ENCODE peak calls at places on chromosomes 2 and 18, in five cellular contexts. W is K562, N is HepG2, G is A549, K is GM12878. C is an unnamed sample.

GRCh38 chr2:27496357-27497287 is at the start of gene GCKR:
- DNase-seq in W (peak), N (peak), G (no peak), K (no peak), C (no peak)

GRCh38 chr2:19835818-19836281 is 65.9 kb downstream of the TTC32 start:
- DNase-seq in W (no peak), N (no peak), G (no peak), K (no peak), C (no peak)

GRCh38 chr2:9949992-9950520 is 1.4 kb upstream of the GRHL1 start:
- DNase-seq in W (no peak), N (no peak), G (no peak), K (no peak), C (no peak)

GRCh38 chr2:9373047-9373446 is 50.3 kb downstream of the ITGB1BP1 start:
- DNase-seq in W (no peak), N (no peak), G (no peak), K (no peak), C (no peak)

GRCh38 chr18:77702686-77703085 is 453.0 kb downstream of the GALR1 start:
- DNase-seq in W (no peak), N (peak), G (peak), K (no peak), C (peak)

GRCh38 chr18:63882333-63883141 is 5.0 kb upstream of the SERPINB2 start:
- DNase-seq in W (no peak), N (no peak), G (no peak), K (no peak), C (no peak)

GRCh38 chr18:51123936-51124486 is 73.5 kb downstream of the MEX3C start:
- DNase-seq in W (no peak), N (no peak), G (no peak), K (no peak), C (no peak)

GRCh38 chr2:71687412-71687811 is 234.1 kb downstream of the DYSF start:
- DNase-seq in W (no peak), N (no peak), G (no peak), K (no peak), C (no peak)

GRCh38 chr2:83696838-83697237 is 762.2 kb downstream of the SUCLG1 start:
- DNase-seq in W (no peak), N (no peak), G (no peak), K (no peak), C (no peak)

GRCh38 chr2:101305492-101306123 is 2.9 kb downstream of the RNF149 start:
- DNase-seq in W (no peak), N (no peak), G (no peak), K (no peak), C (no peak)

GRCh38 chr2:159034728-159035127 is 66.3 kb downstream of the TANC1 start:
- DNase-seq in W (no peak), N (peak), G (no peak), K (peak), C (no peak)

GRCh38 chr2:54691439-54692135 is 31.9 kb upstream of the EML6 start:
- DNase-seq in W (no peak), N (peak), G (no peak), K (no peak), C (no peak)

GRCh38 chr2:178211943-178212342 is 17.6 kb downstream of the OSBPL6 start:
- DNase-seq in W (no peak), N (no peak), G (no peak), K (no peak), C (peak)

GRCh38 chr18:35549515-35549914 is 32.0 kb upstream of the GALNT1 start:
- DNase-seq in W (no peak), N (no peak), G (no peak), K (no peak), C (no peak)

GRCh38 chr2:117835990-117836760 is 21.7 kb downstream of the DDX18 start:
- DNase-seq in W (peak), N (peak), G (peak), K (no peak), C (peak)

GRCh38 chr2:200362202-200362917 is 55.9 kb downstream of the SPATS2L start:
- DNase-seq in W (no peak), N (no peak), G (no peak), K (no peak), C (no peak)

GRCh38 chr18:35688757-35689156 is 107.2 kb downstream of the GALNT1 start:
- DNase-seq in W (peak), N (no peak), G (no peak), K (peak), C (no peak)

GRCh38 chr2:225027061-225027762 is 15.1 kb downstream of the DOCK10 start:
- DNase-seq in W (no peak), N (no peak), G (no peak), K (no peak), C (no peak)

GRCh38 chr2:220279372-220279771 is 651.9 kb downstream of the SLC4A3 start:
- DNase-seq in W (no peak), N (no peak), G (peak), K (no peak), C (no peak)

GRCh38 chr2:43227830-43228280 is 1.4 kb upstream of the ZFP36L2 start:
- DNase-seq in W (no peak), N (peak), G (peak), K (no peak), C (no peak)

GRCh38 chr2:180516204-180516603 is 464.2 kb upstream of the UBE2E3 start:
- DNase-seq in W (no peak), N (no peak), G (no peak), K (no peak), C (no peak)

GRCh38 chr2:24365051-24365450 is 4.7 kb upstream of the ITSN2 start:
- DNase-seq in W (peak), N (no peak), G (no peak), K (no peak), C (no peak)

GRCh38 chr2:86791574-86791973 is 861 bp upstream of the CD8A start:
- DNase-seq in W (no peak), N (no peak), G (no peak), K (no peak), C (peak)

GRCh38 chr18:68940754-68941153 is 142.9 kb downstream of the CCDC102B start:
- DNase-seq in W (no peak), N (peak), G (no peak), K (no peak), C (no peak)

GRCh38 chr18:23400918-23401317 is 52.2 kb upstream of the RIOK3 start:
- DNase-seq in W (no peak), N (no peak), G (no peak), K (no peak), C (no peak)

GRCh38 chr2:2561346-2562095 is 230.4 kb upstream of the MYT1L start:
- DNase-seq in W (no peak), N (no peak), G (no peak), K (no peak), C (no peak)

GRCh38 chr2:138373993-138374408 is 127.6 kb upstream of the SPOPL start:
- DNase-seq in W (peak), N (peak), G (peak), K (peak), C (no peak)

GRCh38 chr18:78526923-78527775 is 452.5 kb upstream of the SALL3 start:
- DNase-seq in W (no peak), N (no peak), G (no peak), K (no peak), C (no peak)

GRCh38 chr2:74072542-74072941 is 75.2 kb downstream of the BOLA3 start:
- DNase-seq in W (no peak), N (no peak), G (no peak), K (no peak), C (no peak)

GRCh38 chr2:132782166-132782783 is 112.3 kb upstream of the LYPD1 start:
- DNase-seq in W (no peak), N (no peak), G (no peak), K (no peak), C (no peak)

GRCh38 chr2:72527424-72527823 is 298.4 kb downstream of the EXOC6B start:
- DNase-seq in W (no peak), N (no peak), G (no peak), K (no peak), C (no peak)

GRCh38 chr18:74097803-74098202 is 49.8 kb downstream of the FBXO15 start:
- DNase-seq in W (no peak), N (no peak), G (no peak), K (no peak), C (no peak)

GRCh38 chr2:70767094-70767698 is 804 bp downstream of the ADD2 start:
- DNase-seq in W (peak), N (no peak), G (peak), K (no peak), C (peak)

GRCh38 chr2:31580321-31581117 is at the start of gene SRD5A2:
- DNase-seq in W (no peak), N (no peak), G (no peak), K (no peak), C (peak)

GRCh38 chr2:156537147-156537546 is 101.0 kb downstream of the GPD2 start:
- DNase-seq in W (no peak), N (no peak), G (no peak), K (no peak), C (no peak)
- TF ChIP-seq MAX in W (no peak), N (no peak), G (no peak), K (no peak), C (no peak)

GRCh38 chr2:197205590-197206215 is 104.9 kb downstream of the ANKRD44 start:
- DNase-seq in W (no peak), N (no peak), G (no peak), K (peak), C (no peak)
- TF ChIP-seq ESRRA in W (no peak), N (no peak), G (no peak), K (no peak), C (no peak)

GRCh38 chr18:42413870-42414269 is 458.8 kb downstream of the PIK3C3 start:
- DNase-seq in W (no peak), N (no peak), G (no peak), K (no peak), C (no peak)

GRCh38 chr18:42412896-42413295 is 457.9 kb downstream of the PIK3C3 start:
- DNase-seq in W (no peak), N (peak), G (no peak), K (no peak), C (no peak)

GRCh38 chr18:42412281-42412680 is 457.2 kb downstream of the PIK3C3 start:
- DNase-seq in W (no peak), N (no peak), G (no peak), K (no peak), C (no peak)

GRCh38 chr18:42417189-42417588 is 462.2 kb downstream of the PIK3C3 start:
- DNase-seq in W (no peak), N (no peak), G (no peak), K (no peak), C (no peak)

DNA sequence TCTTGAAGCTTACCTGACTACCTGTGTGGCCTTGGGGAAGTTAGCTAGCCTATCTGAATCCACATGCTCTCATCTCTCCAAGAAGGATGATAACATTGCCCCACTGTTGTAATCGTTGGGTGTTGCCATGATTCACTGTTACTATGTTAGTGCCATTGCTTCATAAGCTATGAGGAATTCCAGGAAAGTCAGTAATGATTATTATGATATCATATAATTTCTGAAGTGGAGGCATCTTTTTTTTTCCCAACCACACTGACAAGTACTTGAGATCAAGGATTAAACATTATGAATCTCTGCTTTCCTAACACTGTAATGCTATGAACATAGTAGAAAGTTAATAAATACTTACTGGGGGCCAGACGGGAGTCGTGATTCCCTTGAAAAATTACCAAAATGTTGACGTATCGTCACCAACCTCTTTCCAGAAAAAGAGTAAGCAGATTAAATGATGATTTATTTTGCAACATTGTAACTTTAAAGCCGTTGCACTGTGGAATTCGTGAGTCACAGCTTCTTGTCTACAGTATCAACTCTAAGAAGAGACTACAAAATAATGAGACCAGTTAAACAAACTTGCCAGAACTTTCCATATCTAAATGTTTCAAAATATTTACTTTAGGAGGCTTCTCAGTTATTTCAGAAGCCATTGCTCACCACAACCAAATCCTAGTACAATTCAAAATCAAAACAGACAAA is 459.9 kb downstream of the PIK3C3 start:
- DNase-seq in W (no peak), N (no peak), G (no peak), K (no peak), C (no peak)
- TF ChIP-seq MAX in W (no peak), N (no peak), G (no peak), K (no peak), C (no peak)

GRCh38 chr2:26462511-26463251 is 15.2 kb downstream of the OTOF start:
- DNase-seq in W (peak), N (peak), G (peak), K (no peak), C (peak)
- TF ChIP-seq ESRRA in W (no peak), N (no peak), G (no peak), K (no peak), C (no peak)

GRCh38 chr18:45627204-45627526 is 11.9 kb downstream of the SLC14A2 start:
- DNase-seq in W (no peak), N (no peak), G (no peak), K (no peak), C (no peak)
- TF ChIP-seq MAX in W (no peak), N (no peak), G (no peak), K (no peak), C (no peak)

DNA sequence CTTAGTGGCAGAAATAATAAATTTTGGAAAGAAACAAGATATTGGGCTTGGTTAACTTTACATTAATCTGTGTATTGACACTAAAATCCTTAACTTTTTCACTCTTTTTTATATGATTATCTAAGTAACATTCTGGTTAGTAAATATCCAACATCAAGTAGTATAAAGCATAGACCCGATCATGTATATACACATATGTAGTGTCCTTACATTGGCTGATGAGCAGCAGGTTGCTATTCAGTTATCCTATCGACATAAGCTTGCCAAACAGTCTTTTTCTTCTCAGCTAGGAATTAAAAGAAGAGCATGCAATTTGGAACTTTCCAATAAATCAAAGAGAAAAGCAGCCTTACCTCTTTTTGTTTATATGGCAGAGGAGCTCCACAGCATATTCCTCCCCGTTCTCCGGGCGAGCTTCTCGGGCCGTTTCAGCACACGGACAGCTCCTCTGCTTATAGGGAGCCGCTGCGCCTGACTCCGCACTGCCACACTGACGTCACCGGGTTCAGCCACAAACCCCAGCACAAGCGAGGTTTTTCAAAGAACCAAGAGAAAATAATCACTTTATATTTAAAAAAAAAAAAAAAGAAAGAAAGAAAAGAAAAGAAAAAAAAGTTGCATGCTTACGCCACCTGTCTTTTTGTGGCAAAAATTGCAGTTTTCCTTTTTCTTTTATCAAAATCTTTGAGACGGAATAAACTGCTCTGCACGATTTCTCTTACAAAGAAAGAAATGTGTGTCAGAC is at the start of gene SCG2:
- DNase-seq in W (peak), N (peak), G (peak), K (no peak), C (peak)
- TF ChIP-seq ESRRA in W (no peak), N (no peak), G (no peak), K (no peak), C (no peak)

GRCh38 chr2:88055436-88056128 is at the start of gene KRCC1:
- DNase-seq in W (peak), N (peak), G (peak), K (peak), C (peak)

GRCh38 chr2:88051792-88052191 is 3.8 kb downstream of the KRCC1 start:
- DNase-seq in W (no peak), N (no peak), G (no peak), K (no peak), C (no peak)

GRCh38 chr2:88053301-88053700 is 2.3 kb downstream of the KRCC1 start:
- DNase-seq in W (no peak), N (no peak), G (no peak), K (no peak), C (no peak)

GRCh38 chr2:88055049-88055435 is 541 bp downstream of the KRCC1 start:
- DNase-seq in W (peak), N (no peak), G (peak), K (no peak), C (no peak)

GRCh38 chr2:88054300-88055048 is 1.1 kb downstream of the KRCC1 start:
- DNase-seq in W (no peak), N (no peak), G (no peak), K (no peak), C (no peak)
- TF ChIP-seq MAX in W (no peak), N (no peak), G (no peak), K (no peak), C (no peak)

C was measured in WTC11.